ENCODE peak calls at places on chromosomes 3 and 15, in six cellular contexts. P, V, G, A, N and B are unnamed samples.
A peak's percentile ranks its signal among the peaks of the same experiment; 100 is the strongest.

GRCh38 chr15:65653781-65654521 is 32.2 kb downstream of the SLC24A1 start:
- DNase-seq in V (no peak), G (no peak), N (no peak), A (no peak), P (no peak), B (no peak)

GRCh38 chr15:101242160-101242998 is 9.5 kb downstream of the CHSY1 start:
- DNase-seq in P (peak; percentile 68), G (no peak), A (peak; percentile 73), V (peak; percentile 73), N (peak; percentile 34), B (no peak)

GRCh38 chr3:4492240-4493007 is 724 bp upstream of the ITPR1 start:
- DNase-seq in V (peak; percentile 52), A (peak; percentile 46), N (peak; percentile 28), G (peak; percentile 37), P (peak; percentile 43), B (peak; percentile 57)

GRCh38 chr3:43863966-43864933 is 173.5 kb downstream of the ABHD5 start:
- DNase-seq in N (no peak), G (no peak), A (no peak), V (no peak), P (no peak), B (no peak)

GRCh38 chr3:57544181-57545125 is at the start of gene DNAH12:
- DNase-seq in V (peak; percentile 38), N (no peak), A (no peak), G (peak; percentile 89), P (no peak), B (peak; percentile 91)

GRCh38 chr3:158625881-158626280 is 18.4 kb upstream of the GFM1 start:
- DNase-seq in A (no peak), N (no peak), G (no peak), V (no peak), P (no peak), B (no peak)

GRCh38 chr3:114213669-114214541 is 23.5 kb downstream of the ZNF80 start:
- DNase-seq in N (no peak), V (peak; percentile 93), A (peak; percentile 11), G (no peak), P (peak; percentile 67), B (peak; percentile 26)

GRCh38 chr3:69008980-69009379 is 4.5 kb downstream of the EOGT start:
- DNase-seq in G (peak; percentile 41), P (no peak), N (no peak), V (no peak), A (no peak), B (no peak)

GRCh38 chr3:184740509-184741258 is 28.8 kb upstream of the MAGEF1 start:
- DNase-seq in A (peak; percentile 84), P (no peak), N (no peak), G (no peak), V (no peak), B (no peak)

GRCh38 chr15:77481670-77482069 is 61.0 kb downstream of the HMG20A start:
- DNase-seq in G (no peak), V (no peak), N (no peak), P (no peak), A (no peak), B (no peak)

GRCh38 chr3:71998995-71999673 is 214.2 kb upstream of the PROK2 start:
- DNase-seq in G (no peak), V (no peak), A (peak; percentile 36), P (no peak), N (no peak), B (no peak)

GRCh38 chr3:178342111-178342510 is 194.1 kb upstream of the KCNMB2 start:
- DNase-seq in N (no peak), A (no peak), G (no peak), P (no peak), V (no peak), B (no peak)

GRCh38 chr3:101635954-101636798 is 40.8 kb downstream of the ZBTB11 start:
- DNase-seq in V (peak; percentile 73), A (peak; percentile 27), G (peak; percentile 81), P (peak; percentile 62), N (peak; percentile 53), B (peak; percentile 75)

GRCh38 chr3:124829819-124830554 is 57.2 kb downstream of the ITGB5 start:
- DNase-seq in G (no peak), P (no peak), V (no peak), A (no peak), N (no peak), B (no peak)

GRCh38 chr15:39139431-39140059 is 441.3 kb upstream of the THBS1 start:
- DNase-seq in N (no peak), A (no peak), V (no peak), G (no peak), P (no peak), B (no peak)

GRCh38 chr3:129045675-129046036 is 14.9 kb upstream of the GP9 start:
- DNase-seq in N (no peak), V (no peak), G (no peak), P (no peak), A (no peak), B (no peak)

GRCh38 chr3:122989856-122990575 is 37.5 kb downstream of the SEMA5B start:
- DNase-seq in A (no peak), N (no peak), P (no peak), G (no peak), V (no peak), B (no peak)

GRCh38 chr3:102536479-102536878 is 101.7 kb downstream of the ZPLD1 start:
- DNase-seq in N (no peak), A (peak; percentile 41), G (no peak), P (no peak), V (peak; percentile 58), B (no peak)

GRCh38 chr15:49215768-49216739 is 46.0 kb downstream of the GALK2 start:
- DNase-seq in A (no peak), P (no peak), V (peak; percentile 60), G (no peak), N (peak; percentile 45), B (no peak)

GRCh38 chr15:57301307-57301706 is 75.0 kb upstream of the CGNL1 start:
- DNase-seq in N (no peak), G (no peak), V (no peak), P (no peak), A (no peak), B (no peak)

GRCh38 chr15:78749831-78750230 is 61.4 kb downstream of the ADAMTS7 start:
- DNase-seq in A (no peak), P (no peak), G (no peak), N (no peak), V (no peak), B (no peak)

GRCh38 chr3:133294253-133294652 is 105.6 kb upstream of the BFSP2 start:
- DNase-seq in P (no peak), N (no peak), G (no peak), A (peak; percentile 23), V (no peak), B (no peak)

GRCh38 chr3:175404026-175404425 is 544.9 kb downstream of the NAALADL2 start:
- DNase-seq in G (no peak), V (no peak), A (no peak), P (no peak), N (no peak), B (no peak)

GRCh38 chr3:134677196-134677986 is 26.6 kb upstream of the KY start:
- DNase-seq in P (no peak), N (peak; percentile 41), G (peak; percentile 20), V (peak; percentile 23), A (no peak), B (peak; percentile 38)

GRCh38 chr15:68557469-68558317 is 21.1 kb upstream of the CORO2B start:
- DNase-seq in A (no peak), V (no peak), N (no peak), P (no peak), G (no peak), B (no peak)
- TF ChIP-seq CTCF in A (no peak), V (no peak), N (no peak), P (no peak), G (no peak), B (no peak)

DNA sequence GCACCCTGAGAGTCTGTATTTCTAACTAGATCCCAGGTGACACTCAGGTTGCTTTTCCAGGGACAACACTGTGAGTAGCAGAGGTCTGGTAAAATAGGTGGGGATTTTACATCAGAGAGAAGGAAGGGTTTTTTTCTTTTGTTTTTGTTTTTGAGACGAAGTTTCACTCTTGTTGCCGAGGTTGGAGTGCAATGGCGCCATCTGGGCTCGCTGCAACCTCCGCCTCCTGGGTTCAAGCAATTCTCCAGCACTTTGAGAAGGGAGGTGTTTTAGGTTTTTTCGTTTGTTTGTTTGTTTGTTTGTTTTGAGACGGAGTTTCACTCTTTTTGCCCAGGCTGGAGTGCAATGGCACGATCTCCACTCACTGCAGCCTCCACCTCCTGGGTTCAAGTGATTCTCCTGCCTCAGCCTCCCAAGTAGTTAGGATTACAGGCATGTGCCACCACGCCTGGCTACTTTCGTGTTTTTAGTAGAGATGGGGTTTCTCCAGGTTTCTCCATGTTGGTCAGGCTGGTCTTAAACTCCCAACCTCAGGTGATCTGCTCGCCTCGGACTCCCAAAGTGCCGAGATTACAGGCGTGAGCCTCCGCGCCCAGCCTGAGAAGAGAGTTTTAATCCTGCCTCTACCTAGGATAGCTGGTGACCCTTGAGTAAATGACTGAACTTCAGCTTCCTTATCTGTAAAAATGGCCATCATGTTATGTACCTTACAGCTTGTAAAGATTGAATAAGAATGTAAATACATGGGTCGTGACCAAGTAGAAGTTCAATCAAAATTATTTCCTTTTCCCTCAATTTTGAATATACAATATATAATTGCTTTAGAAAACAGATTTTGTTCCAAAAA is 95.9 kb upstream of the FNDC3B start:
- DNase-seq in P (no peak), N (no peak), V (no peak), G (no peak), A (no peak), B (no peak)
- TF ChIP-seq CTCF in P (no peak), N (no peak), V (peak; percentile 23), G (no peak), A (no peak), B (no peak)

DNA sequence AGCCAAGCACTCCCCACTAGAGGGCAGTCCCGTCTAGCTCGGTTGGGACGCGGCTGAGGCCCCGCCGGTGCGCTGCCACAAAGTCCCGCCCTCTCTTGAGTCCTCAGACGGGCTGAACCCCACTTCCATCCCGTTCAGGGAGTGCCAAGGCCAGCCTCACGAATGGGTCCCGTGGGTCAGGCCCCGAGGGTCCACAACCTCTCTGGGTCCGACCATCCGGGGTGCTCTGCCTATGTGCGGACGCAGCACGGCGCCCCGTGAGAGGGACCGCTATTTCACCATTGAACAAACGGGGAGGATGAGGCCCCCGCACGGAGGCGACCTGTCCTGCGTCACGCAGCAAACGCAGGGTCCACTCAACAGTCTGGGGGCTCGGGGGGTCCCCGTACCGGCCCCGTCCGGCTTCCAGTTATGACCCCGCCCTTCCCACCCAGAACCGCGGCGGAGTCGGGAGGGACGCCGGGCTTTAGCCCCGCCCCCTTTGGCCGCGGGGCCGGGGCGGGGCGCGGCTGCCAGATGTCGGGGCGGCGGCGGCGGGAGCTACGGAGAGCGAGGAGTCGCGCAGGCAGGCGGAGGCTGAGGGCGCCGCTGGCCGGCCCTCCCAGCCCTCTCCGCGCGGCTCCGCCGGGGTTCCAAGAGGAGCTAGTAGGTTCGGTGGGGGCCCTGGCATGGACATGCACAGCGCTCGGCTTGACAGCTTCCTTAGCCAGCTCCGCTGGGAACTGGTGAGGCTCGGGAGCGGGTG is at the start of gene INKA1:
- DNase-seq in A (peak; percentile 77), G (peak; percentile 90), V (peak; percentile 93), N (peak; percentile 94), P (peak; percentile 82), B (peak; percentile 88)
- TF ChIP-seq CTCF in A (peak; percentile 92), G (peak; percentile 87), V (peak; percentile 92), N (peak; percentile 91), P (peak; percentile 87), B (peak; percentile 82)

GRCh38 chr3:142676151-142676550 is 47.7 kb upstream of the TRPC1 start:
- DNase-seq in A (no peak), V (no peak), P (no peak), G (no peak), N (no peak), B (no peak)

DNA sequence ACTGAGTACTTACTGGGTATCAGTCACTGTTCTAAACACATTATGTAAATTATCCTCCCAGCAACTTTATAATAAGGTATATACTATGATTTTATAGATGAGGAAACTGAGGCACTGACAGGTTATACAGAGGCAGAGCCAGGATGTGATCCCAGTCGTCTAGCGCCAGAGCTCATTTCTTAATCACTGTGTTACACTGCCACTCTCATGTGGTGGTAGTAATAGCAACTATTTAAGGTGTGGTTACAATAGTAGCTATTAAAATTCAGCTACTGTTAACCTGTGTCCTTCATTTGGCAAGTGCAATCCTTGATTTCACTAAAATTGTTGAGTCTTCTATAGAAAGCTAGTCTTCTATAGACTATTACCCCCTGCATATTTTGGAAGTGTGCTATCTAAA is 43.1 kb upstream of the TRPC1 start:
- DNase-seq in P (no peak), V (no peak), A (peak; percentile 20), G (no peak), N (no peak), B (no peak)
- TF ChIP-seq CTCF in P (no peak), V (no peak), A (no peak), G (no peak), N (no peak), B (no peak)